ENCODE peak calls at places on chromosomes 7 and 10, in six cellular contexts. W, B, J, H, F and O are unnamed samples. For H3K36me3, the result is how much of the 10 kb centered on the place peaks cover.

GRCh38 chr10:48974757-48975156 is 35.1 kb upstream of the LRRC18 start:
- DNase-seq in W (no peak), B (no peak), H (no peak), F (no peak), J (no peak), O (no peak)

GRCh38 chr7:30920584-30921539 is 9.2 kb downstream of the AQP1 start:
- DNase-seq in J (no peak), F (no peak), W (no peak), H (no peak), B (peak), O (no peak)

GRCh38 chr7:40519009-40519408 is 384.2 kb downstream of the SUGCT start:
- DNase-seq in B (no peak), H (no peak), W (no peak), J (no peak), F (no peak), O (no peak)

GRCh38 chr7:144513332-144513731 is 109.8 kb upstream of the NOBOX start:
- DNase-seq in W (no peak), H (peak), J (no peak), F (no peak), B (no peak), O (no peak)

GRCh38 chr10:77228559-77228958 is 409.0 kb downstream of the KCNMA1 start:
- DNase-seq in H (no peak), J (no peak), F (no peak), W (no peak), B (no peak), O (no peak)

GRCh38 chr7:20033621-20034200 is 183.5 kb downstream of the MACC1 start:
- DNase-seq in H (no peak), W (peak), J (no peak), F (no peak), B (no peak), O (no peak)

GRCh38 chr10:79078367-79079073 is 9.8 kb downstream of the ZMIZ1 start:
- DNase-seq in B (no peak), F (no peak), J (no peak), H (peak), W (peak), O (no peak)

GRCh38 chr10:3955493-3955892 is 170.5 kb upstream of the KLF6 start:
- DNase-seq in W (no peak), H (peak), J (no peak), F (no peak), B (no peak), O (no peak)

GRCh38 chr10:93746844-93747284 is 10.9 kb upstream of the LGI1 start:
- DNase-seq in J (peak), F (no peak), B (no peak), H (peak), W (peak), O (no peak)

GRCh38 chr7:50303082-50303893 is 1.2 kb upstream of the IKZF1 start:
- DNase-seq in F (no peak), H (peak), W (no peak), J (no peak), B (no peak), O (no peak)

GRCh38 chr10:21517134-21517982 is 8.1 kb downstream of the SKIDA1 start:
- DNase-seq in B (no peak), F (peak), H (peak), W (peak), J (peak), O (peak)

GRCh38 chr7:57204411-57204811 is 72.2 kb upstream of the ZNF479 start:
- DNase-seq in J (no peak), B (no peak), F (no peak), H (no peak), W (no peak), O (no peak)

GRCh38 chr10:6875229-6875544 is 295.1 kb upstream of the PRKCQ start:
- DNase-seq in H (no peak), W (no peak), B (no peak), J (no peak), F (no peak), O (no peak)

GRCh38 chr10:125559210-125559609 is 123.8 kb downstream of the TEX36 start:
- DNase-seq in W (no peak), J (no peak), F (no peak), H (no peak), B (no peak), O (no peak)

GRCh38 chr10:79239275-79239779 is 107.9 kb upstream of the PPIF start:
- DNase-seq in H (peak), B (peak), F (peak), W (peak), J (peak), O (peak)

GRCh38 chr10:96608262-96608661 is 21.4 kb upstream of the TM9SF3 start:
- DNase-seq in H (no peak), B (no peak), J (no peak), F (no peak), W (no peak), O (no peak)

GRCh38 chr10:30697806-30698205 is 68.3 kb upstream of the LYZL2 start:
- DNase-seq in J (no peak), F (no peak), W (no peak), B (no peak), H (no peak), O (no peak)

GRCh38 chr10:101566333-101567164 is 21.5 kb downstream of the POLL start:
- DNase-seq in J (no peak), W (no peak), H (peak), F (no peak), B (no peak), O (peak)

GRCh38 chr10:102815790-102816549 is 21.2 kb downstream of the CYP17A1 start:
- DNase-seq in H (peak), F (peak), J (peak), B (peak), W (no peak), O (no peak)

GRCh38 chr7:37081436-37081835 is 357.1 kb upstream of the AOAH start:
- DNase-seq in F (peak), J (no peak), W (peak), B (no peak), H (no peak), O (peak)

GRCh38 chr7:33849961-33850559 is 55.3 kb upstream of the BMPER start:
- DNase-seq in F (no peak), W (no peak), J (no peak), B (no peak), H (no peak), O (no peak)

GRCh38 chr7:136027160-136027559 is 50.0 kb upstream of the MTPN start:
- DNase-seq in F (no peak), J (no peak), B (no peak), W (peak), H (no peak), O (no peak)

GRCh38 chr7:132988117-132988516 is 93.8 kb downstream of the CHCHD3 start:
- DNase-seq in H (no peak), J (no peak), F (no peak), W (no peak), B (no peak), O (no peak)

GRCh38 chr10:81903472-81903871 is 28.5 kb downstream of the NRG3 start:
- DNase-seq in B (no peak), W (no peak), F (no peak), H (no peak), J (no peak), O (no peak)

GRCh38 chr7:100435401-100436304 is 644 bp downstream of the PPP1R35 start:
- DNase-seq in J (no peak), H (peak), F (peak), B (no peak), W (peak), O (peak)

GRCh38 chr7:125878235-125878928 is 948.8 kb upstream of the POT1 start:
- DNase-seq in B (no peak), W (no peak), J (no peak), F (no peak), H (no peak), O (no peak)

GRCh38 chr10:120436431-120437142 is 20.4 kb upstream of the PLPP4 start:
- DNase-seq in J (peak), H (no peak), F (no peak), W (no peak), B (no peak), O (no peak)

GRCh38 chr10:49397036-49397999 is 1.4 kb upstream of the DRGX start:
- DNase-seq in J (peak), F (no peak), B (no peak), W (no peak), H (peak), O (peak)

GRCh38 chr10:100359030-100359432 is 12.0 kb downstream of the SCD start:
- DNase-seq in B (no peak), F (no peak), H (no peak), W (no peak), J (peak), O (no peak)
- H3K36me3 ChIP-seq in B (half or more), F (under half), H (half or more), W (under half), J (under half), O (under half)

DNA sequence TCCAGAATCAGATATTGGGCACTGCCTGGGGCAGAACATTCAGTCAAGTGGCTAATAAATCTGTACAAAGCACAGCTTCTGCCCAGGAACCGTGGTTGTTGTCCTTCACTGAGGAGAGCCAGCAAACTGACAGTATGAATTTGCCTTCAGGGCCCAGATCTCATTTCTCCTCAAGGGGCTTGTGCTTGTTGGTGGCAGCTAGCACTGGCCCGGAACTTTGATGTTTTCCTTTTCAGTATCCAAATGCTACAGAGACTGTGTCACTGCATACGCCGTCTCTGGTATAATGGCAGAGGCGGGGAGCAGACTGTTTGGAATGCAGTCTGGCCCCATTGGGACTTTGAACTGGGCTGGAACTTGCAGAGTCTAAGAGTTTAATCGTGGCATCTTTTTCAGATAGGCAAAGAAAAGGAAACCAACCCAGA is 30.4 kb upstream of the ADD3 start:
- DNase-seq in H (no peak), W (no peak), F (no peak), J (no peak), B (no peak), O (no peak)
- H3K27ac ChIP-seq in H (no peak), W (no peak), F (no peak), J (no peak), B (peak), O (peak)

DNA sequence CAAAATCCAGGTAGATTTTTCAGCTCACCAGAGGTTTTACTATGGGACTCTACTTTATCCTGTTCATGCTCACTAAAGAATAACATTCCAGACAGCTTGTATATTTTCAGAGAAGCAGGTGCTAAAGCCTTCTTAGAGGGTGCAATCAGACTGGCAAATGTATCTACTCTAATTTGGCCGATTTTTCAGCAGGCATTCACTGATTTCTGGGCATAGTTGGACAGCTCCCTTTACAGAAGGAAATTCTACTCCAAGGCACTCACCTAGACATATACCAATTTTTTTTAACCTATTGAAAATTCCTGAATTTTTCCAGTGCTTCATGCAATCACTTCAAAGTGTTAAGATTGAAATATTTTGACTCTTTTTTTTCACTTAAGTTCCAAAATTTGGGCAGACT is 3.8 kb upstream of the CNTNAP2 start:
- DNase-seq in J (no peak), W (no peak), B (no peak), F (no peak), H (no peak), O (no peak)
- H3K36me3 ChIP-seq in J (under half), W (under half), B (under half), F (under half), H (under half), O (under half)

DNA sequence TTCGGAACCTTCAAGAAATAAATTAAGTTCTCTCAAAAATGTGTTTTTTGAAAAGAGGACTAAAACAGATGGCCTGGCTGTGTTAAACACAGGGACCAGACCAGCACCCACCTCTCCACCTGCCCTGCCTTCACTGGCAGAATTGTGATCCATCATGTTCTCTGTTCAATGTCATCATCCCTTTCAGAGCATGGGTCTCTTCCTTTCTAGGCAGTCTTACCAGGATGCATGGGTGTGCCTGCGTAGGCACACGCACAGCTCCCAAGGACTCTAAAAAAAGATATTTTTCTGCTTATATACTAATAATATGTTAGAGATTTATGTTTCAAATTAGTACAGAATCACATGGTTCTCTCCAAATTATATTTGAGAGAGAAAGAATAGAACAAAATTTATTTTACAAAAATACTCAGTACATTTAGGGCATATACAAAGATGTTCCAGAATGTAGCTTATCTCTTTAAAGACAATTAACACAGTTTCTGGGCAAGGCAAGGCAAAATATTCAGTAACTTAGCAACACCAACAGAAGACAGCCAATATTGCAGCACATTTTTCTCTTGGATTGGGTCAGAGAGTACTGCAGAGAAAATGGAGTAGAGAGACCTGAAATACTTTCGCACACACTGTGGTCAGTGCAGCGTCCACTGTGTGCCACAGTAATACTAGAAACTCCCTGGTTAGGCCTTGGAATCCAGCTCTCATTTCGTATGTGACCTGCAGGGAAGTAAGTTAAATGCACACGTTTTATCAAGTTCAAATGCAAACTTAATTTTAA is 52.8 kb downstream of the EGFR start:
- DNase-seq in W (no peak), H (no peak), F (no peak), J (no peak), B (no peak), O (no peak)
- H3K27ac ChIP-seq in W (peak), H (no peak), F (no peak), J (no peak), B (peak), O (no peak)

GRCh38 chr10:17716161-17716560 is 35.8 kb upstream of the TMEM236 start:
- DNase-seq in J (no peak), H (no peak), B (no peak), F (no peak), W (no peak), O (no peak)
- H3K36me3 ChIP-seq in J (under half), H (under half), B (half or more), F (under half), W (under half), O (under half)

GRCh38 chr10:112775347-112775746 is 174.7 kb upstream of the TCF7L2 start:
- DNase-seq in W (no peak), J (no peak), H (no peak), F (no peak), B (no peak), O (no peak)
- H3K27ac ChIP-seq in W (no peak), J (no peak), H (no peak), F (no peak), B (no peak), O (no peak)

DNA sequence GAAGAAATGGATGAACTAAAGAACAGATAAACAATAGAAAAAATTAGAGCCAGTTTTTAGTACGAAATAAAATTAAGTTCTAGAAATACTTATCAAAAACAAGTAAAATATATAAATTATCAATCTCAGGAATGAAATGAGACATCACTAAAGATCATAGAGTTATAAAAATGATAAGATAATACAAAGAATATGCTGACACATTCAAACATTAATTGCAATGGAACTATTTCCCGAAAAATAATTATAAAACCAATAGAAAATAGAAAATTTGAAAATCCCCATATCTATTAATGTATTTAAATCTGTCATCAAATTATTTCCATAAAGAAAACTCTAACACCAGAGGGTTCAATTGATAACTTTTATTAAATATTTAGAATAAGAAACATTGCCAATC is 458.1 kb upstream of the MBL2 start:
- DNase-seq in J (no peak), W (no peak), B (no peak), H (no peak), F (no peak), O (no peak)
- H3K36me3 ChIP-seq in J (under half), W (under half), B (under half), H (under half), F (under half), O (under half)

DNA sequence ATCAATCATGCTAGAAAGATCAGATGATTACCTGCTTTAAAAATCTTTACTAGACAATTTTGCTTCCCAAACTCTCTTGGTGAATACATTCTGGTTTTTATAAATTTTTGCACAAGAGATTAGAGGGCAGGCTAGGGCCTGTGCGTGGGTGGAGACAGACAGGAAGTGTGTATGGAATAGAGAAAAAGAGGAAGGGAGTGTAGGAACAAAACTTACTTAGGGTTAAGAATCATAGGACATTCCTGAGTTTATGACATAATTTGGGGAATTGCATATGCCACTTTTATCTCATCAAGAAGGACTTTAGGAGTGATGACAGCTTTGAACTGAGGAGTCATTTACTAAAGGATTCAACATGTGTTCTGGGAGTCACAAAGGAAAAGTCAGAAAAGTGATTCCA is 31.3 kb downstream of the LAMB1 start:
- DNase-seq in H (no peak), W (peak), F (peak), J (no peak), B (no peak), O (no peak)
- H3K27ac ChIP-seq in H (no peak), W (peak), F (no peak), J (peak), B (peak), O (peak)